ENCODE peak calls at places on chromosome 10, in five cellular contexts. Y is body of pancreas, O is NT2/D1, A is neuronal stem cell, L is lower lobe of right lung. Q is an unnamed sample.

GRCh38 chr10:126668505-126668904 is 2.0 kb downstream of the C10orf90 start:
- DNase-seq in Y (no peak), O (no peak), A (no peak), L (no peak), Q (no peak)

GRCh38 chr10:84510121-84510520 is 181.7 kb downstream of the CCSER2 start:
- DNase-seq in Y (no peak), O (no peak), A (no peak), L (no peak), Q (peak; percentile 21)

GRCh38 chr10:130171196-130171595 is 35.0 kb downstream of the GLRX3 start:
- DNase-seq in Y (no peak), O (no peak), A (no peak), L (no peak), Q (no peak)

GRCh38 chr10:110395350-110396283 is 90.9 kb upstream of the SMNDC1 start:
- DNase-seq in Y (peak; percentile 69), O (no peak), A (no peak), L (no peak), Q (no peak)

GRCh38 chr10:71217266-71218045 is 5.1 kb downstream of the UNC5B start:
- DNase-seq in Y (no peak), O (no peak), A (no peak), L (no peak), Q (no peak)

GRCh38 chr10:97222346-97222961 is 36.7 kb upstream of the SLIT1 start:
- DNase-seq in Y (no peak), O (peak; percentile 63), A (peak; percentile 54), L (no peak), Q (no peak)

GRCh38 chr10:2399482-2399881 is 662.2 kb upstream of the ADARB2 start:
- DNase-seq in Y (no peak), O (no peak), A (no peak), L (no peak), Q (no peak)

GRCh38 chr10:32941357-32941756 is 16.7 kb downstream of the ITGB1 start:
- DNase-seq in Y (no peak), O (no peak), A (no peak), L (no peak), Q (no peak)

GRCh38 chr10:388661-389045 is 253.4 kb downstream of the ZMYND11 start:
- DNase-seq in Y (no peak), O (no peak), A (no peak), L (no peak), Q (no peak)

GRCh38 chr10:95513008-95513589 is 48.1 kb downstream of the SORBS1 start:
- DNase-seq in Y (peak; percentile 83), O (no peak), A (no peak), L (peak; percentile 52), Q (no peak)

GRCh38 chr10:80603516-80603915 is 65.8 kb downstream of the SH2D4B start:
- DNase-seq in Y (no peak), O (no peak), A (no peak), L (no peak), Q (no peak)

GRCh38 chr10:65805993-65806392 is 1119.8 kb upstream of the LRRTM3 start:
- DNase-seq in Y (no peak), O (no peak), A (no peak), L (no peak), Q (no peak)

GRCh38 chr10:114431414-114431767 is 27.1 kb upstream of the AFAP1L2 start:
- DNase-seq in Y (no peak), O (no peak), A (no peak), L (no peak), Q (no peak)
- H3K9me3 ChIP-seq in Y (no peaks in the 10 kb centered on the region), O (no peaks in the 10 kb centered on the region), A (no peaks in the 10 kb centered on the region), L (no peaks in the 10 kb centered on the region), Q (no peaks in the 10 kb centered on the region)

GRCh38 chr10:44980309-44981171 is 1.9 kb upstream of the DEPP1 start:
- DNase-seq in Y (peak; percentile 40), O (no peak), A (no peak), L (no peak), Q (no peak)
- H3K4me1 ChIP-seq in Y (peaks cover 85% of the 10 kb centered on the region), O (peaks cover 46% of the 10 kb centered on the region), A (peaks cover 28% of the 10 kb centered on the region), L (peaks cover 96% of the 10 kb centered on the region), Q (peaks cover 33% of the 10 kb centered on the region)

GRCh38 chr10:131656009-131656408 is 244.8 kb upstream of the PPP2R2D start:
- DNase-seq in Y (no peak), O (no peak), A (no peak), L (no peak), Q (no peak)
- H3K9me3 ChIP-seq in Y (no peaks in the 10 kb centered on the region), O (peaks cover 9% of the 10 kb centered on the region), A (peaks cover 8% of the 10 kb centered on the region), L (no peaks in the 10 kb centered on the region), Q (no peaks in the 10 kb centered on the region)

GRCh38 chr10:104371753-104372152 is 18.1 kb downstream of the CFAP58 start:
- DNase-seq in Y (no peak), O (no peak), A (no peak), L (no peak), Q (no peak)

GRCh38 chr10:104368406-104368805 is 14.8 kb downstream of the CFAP58 start:
- DNase-seq in Y (no peak), O (no peak), A (no peak), L (no peak), Q (no peak)

GRCh38 chr10:104367856-104368255 is 14.2 kb downstream of the CFAP58 start:
- DNase-seq in Y (no peak), O (no peak), A (no peak), L (no peak), Q (no peak)
- H3K4me1 ChIP-seq in Y (no peaks in the 10 kb centered on the region), O (no peaks in the 10 kb centered on the region), A (peaks cover 3% of the 10 kb centered on the region), L (no peaks in the 10 kb centered on the region), Q (peaks cover 3% of the 10 kb centered on the region)

GRCh38 chr10:121965996-121966395 is 9.0 kb downstream of the NSMCE4A start:
- DNase-seq in Y (no peak), O (no peak), A (no peak), L (no peak), Q (no peak)
- H3K9me3 ChIP-seq in Y (no peaks in the 10 kb centered on the region), O (no peaks in the 10 kb centered on the region), A (no peaks in the 10 kb centered on the region), L (no peaks in the 10 kb centered on the region), Q (no peaks in the 10 kb centered on the region)

DNA sequence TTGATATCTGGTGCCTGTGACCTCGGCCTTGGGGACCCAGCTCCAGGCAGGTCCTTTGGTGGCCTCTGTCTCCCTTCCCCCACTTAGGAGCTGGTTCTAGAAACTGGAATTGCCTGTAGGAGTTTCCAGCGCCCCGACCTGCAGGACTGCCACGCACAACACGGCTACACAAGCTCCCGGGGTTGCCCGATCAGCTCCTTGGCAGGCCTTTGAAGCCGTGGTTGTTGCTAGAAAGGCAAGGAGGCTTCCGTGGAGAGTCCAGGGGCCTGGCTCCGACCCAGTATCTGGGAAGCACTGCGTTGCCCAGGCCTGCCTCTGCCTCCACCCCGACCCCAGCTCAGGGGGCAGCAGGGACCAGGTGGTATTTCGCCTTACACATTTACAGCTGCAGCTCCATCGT is 54.4 kb downstream of the PROSER2 start:
- DNase-seq in Y (no peak), O (no peak), A (no peak), L (no peak), Q (no peak)
- H3K4me1 ChIP-seq in Y (peaks cover 50% of the 10 kb centered on the region), O (peaks cover 10% of the 10 kb centered on the region), A (peaks cover 20% of the 10 kb centered on the region), L (peaks cover 25% of the 10 kb centered on the region), Q (peaks cover 18% of the 10 kb centered on the region)

DNA sequence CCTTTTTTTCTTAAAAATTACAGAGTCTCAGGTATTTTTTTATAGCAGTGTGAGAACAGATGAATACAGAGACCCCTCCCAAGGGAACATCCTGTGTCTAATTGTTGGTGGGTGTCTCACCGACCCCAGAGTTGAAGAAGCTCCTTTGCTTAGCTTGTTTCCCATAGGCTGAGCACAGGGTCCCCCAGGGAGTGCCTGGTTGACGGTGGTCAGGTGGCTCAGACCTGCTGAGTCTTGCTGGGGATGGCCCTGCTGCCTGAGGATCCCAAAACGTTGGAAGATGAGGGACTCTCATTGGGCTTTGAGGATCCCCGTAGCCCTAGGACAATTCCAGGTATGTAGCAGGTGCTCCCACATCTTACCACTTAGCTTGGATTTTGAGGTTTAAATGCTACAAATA is 19.5 kb downstream of the SCART1 start:
- DNase-seq in Y (no peak), O (no peak), A (no peak), L (no peak), Q (no peak)
- H3K9me3 ChIP-seq in Y (no peaks in the 10 kb centered on the region), O (no peaks in the 10 kb centered on the region), A (peaks cover 36% of the 10 kb centered on the region), L (no peaks in the 10 kb centered on the region), Q (no peaks in the 10 kb centered on the region)

GRCh38 chr10:99535764-99536399 is 3.1 kb downstream of the NKX2-3 start:
- DNase-seq in Y (no peak), O (no peak), A (no peak), L (no peak), Q (no peak)

GRCh38 chr10:99532687-99533495 is at the start of gene NKX2-3:
- DNase-seq in Y (peak; percentile 51), O (no peak), A (no peak), L (peak; percentile 68), Q (peak; percentile 98)

GRCh38 chr10:99533496-99534455 is 1.0 kb downstream of the NKX2-3 start:
- DNase-seq in Y (no peak), O (no peak), A (no peak), L (no peak), Q (no peak)

GRCh38 chr10:99534939-99535763 is 2.4 kb downstream of the NKX2-3 start:
- DNase-seq in Y (no peak), O (no peak), A (no peak), L (no peak), Q (no peak)

GRCh38 chr10:99534456-99534938 is 1.8 kb downstream of the NKX2-3 start:
- DNase-seq in Y (no peak), O (no peak), A (no peak), L (no peak), Q (no peak)
- H3K4me1 ChIP-seq in Y (peaks cover 43% of the 10 kb centered on the region), O (peaks cover 10% of the 10 kb centered on the region), A (peaks cover 15% of the 10 kb centered on the region), L (peaks cover 42% of the 10 kb centered on the region), Q (peaks cover 17% of the 10 kb centered on the region)

DNA sequence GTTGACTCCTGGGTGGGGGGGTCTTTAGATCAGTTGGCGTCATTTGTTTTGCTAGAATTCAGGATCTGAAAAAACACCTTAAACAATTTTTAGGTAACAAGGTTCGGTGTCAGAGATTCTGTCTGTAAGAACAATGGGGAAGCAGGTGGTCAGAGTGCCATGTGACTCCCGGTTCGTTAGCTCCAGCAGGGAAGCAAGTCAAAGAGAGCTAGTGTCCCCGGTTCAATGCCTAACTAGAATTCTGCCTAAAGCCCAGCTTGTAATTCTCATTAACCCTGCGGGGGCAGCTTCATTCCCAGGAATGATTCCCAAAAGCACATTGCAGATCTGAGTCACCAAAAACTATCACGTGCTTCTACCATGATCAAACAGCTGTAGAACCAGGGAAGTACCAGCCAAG is 664.3 kb upstream of the CELF2 start:
- DNase-seq in Y (no peak), O (no peak), A (peak; percentile 11), L (no peak), Q (no peak)
- H3K9me3 ChIP-seq in Y (no peaks in the 10 kb centered on the region), O (no peaks in the 10 kb centered on the region), A (no peaks in the 10 kb centered on the region), L (no peaks in the 10 kb centered on the region), Q (no peaks in the 10 kb centered on the region)